ENCODE peak calls at places on chromosome 14, in five cellular contexts. F, E, X, U and Q are unnamed samples.

GRCh38 chr14:68604361-68604730 is 188.5 kb downstream of the ZFP36L1 start:
- DNase-seq in F (peak; percentile 9), U (no peak), X (no peak), E (no peak), Q (no peak)

GRCh38 chr14:74083784-74084276 is 423 bp downstream of the ALDH6A1 start:
- DNase-seq in X (no peak), U (peak; percentile 28), E (no peak), F (no peak), Q (no peak)

GRCh38 chr14:69620211-69620611 is 8.8 kb downstream of the SUSD6 start:
- DNase-seq in U (no peak), F (no peak), E (no peak), X (no peak), Q (no peak)

GRCh38 chr14:89336338-89336737 is 80.7 kb downstream of the FOXN3 start:
- DNase-seq in X (no peak), F (no peak), E (no peak), U (no peak), Q (no peak)

GRCh38 chr14:52013984-52014600 is 24.7 kb downstream of the RTRAF start:
- DNase-seq in E (no peak), X (no peak), U (peak; percentile 69), F (no peak), Q (peak; percentile 54)

GRCh38 chr14:33103966-33104365 is 165.3 kb downstream of the NPAS3 start:
- DNase-seq in E (no peak), X (no peak), F (no peak), U (no peak), Q (no peak)

GRCh38 chr14:47490353-47490752 is 185.1 kb downstream of the MDGA2 start:
- DNase-seq in E (no peak), X (no peak), U (no peak), F (no peak), Q (no peak)

GRCh38 chr14:32366256-32366655 is 37.2 kb downstream of the AKAP6 start:
- DNase-seq in X (no peak), U (no peak), F (no peak), E (no peak), Q (no peak)

GRCh38 chr14:30521899-30522736 is 36.8 kb upstream of the G2E3 start:
- DNase-seq in U (no peak), E (no peak), F (no peak), X (no peak), Q (no peak)

GRCh38 chr14:60862283-60862682 is 118.6 kb downstream of the TRMT5 start:
- DNase-seq in X (peak; percentile 90), E (no peak), F (peak; percentile 72), U (no peak), Q (no peak)

GRCh38 chr14:49594347-49595089 is 4.2 kb upstream of the LRR1 start:
- DNase-seq in E (peak; percentile 33), F (no peak), X (no peak), U (no peak), Q (no peak)

GRCh38 chr14:45526715-45527549 is 273.9 kb upstream of the MIS18BP1 start:
- DNase-seq in X (peak; percentile 49), U (peak; percentile 75), F (no peak), E (peak; percentile 20), Q (peak; percentile 35)

GRCh38 chr14:99792551-99793212 is 531 bp upstream of the EML1 start:
- DNase-seq in X (no peak), F (no peak), U (no peak), E (no peak), Q (peak; percentile 44)

GRCh38 chr14:91453744-91454143 is 36.1 kb upstream of the CCDC88C start:
- DNase-seq in X (peak; percentile 32), U (no peak), E (no peak), F (no peak), Q (no peak)

GRCh38 chr14:71384007-71384605 is 476.8 kb downstream of the PCNX1 start:
- DNase-seq in X (peak; percentile 53), F (no peak), U (no peak), E (no peak), Q (no peak)

GRCh38 chr14:72907327-72907826 is 13.5 kb upstream of the DPF3 start:
- DNase-seq in U (no peak), F (no peak), X (peak; percentile 40), E (no peak), Q (no peak)

GRCh38 chr14:22185191-22185590 is 403.8 kb downstream of the DAD1 start:
- DNase-seq in F (no peak), E (peak; percentile 32), U (no peak), X (no peak), Q (no peak)
- TF ChIP-seq CTCF in F (no peak), E (peak; percentile 50), U (peak; percentile 18), X (no peak), Q (no peak)

DNA sequence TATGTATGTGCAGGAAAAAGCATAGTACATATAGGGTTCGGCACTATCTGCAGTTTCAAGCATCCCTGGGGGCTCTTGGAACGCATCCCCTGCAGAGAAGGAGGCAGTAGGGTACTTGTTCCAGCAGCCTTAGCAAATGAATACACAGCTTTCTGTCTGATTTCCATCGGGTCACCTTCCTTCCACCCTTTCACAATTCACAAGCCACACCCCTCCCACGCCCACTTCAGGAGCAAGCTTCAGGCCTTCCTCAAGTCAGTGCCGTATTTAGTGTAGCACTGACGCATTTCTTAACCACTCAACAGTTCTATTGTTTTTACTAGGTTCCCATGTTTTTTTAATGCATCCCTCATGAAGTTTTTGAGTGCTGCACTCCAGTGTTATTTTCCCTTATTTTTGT is 64.2 kb downstream of the CLMN start:
- DNase-seq in U (peak; percentile 93), F (no peak), X (peak; percentile 86), E (peak; percentile 53), Q (peak; percentile 37)
- H3K4me1 ChIP-seq in U (peaks cover 20% of the 10 kb centered on the region), F (peaks cover 8% of the 10 kb centered on the region), X (peaks cover 30% of the 10 kb centered on the region), E (no peaks in the 10 kb centered on the region), Q (no peaks in the 10 kb centered on the region)

GRCh38 chr14:102076793-102077759 is 9.8 kb downstream of the HSP90AA1 start:
- DNase-seq in X (no peak), E (no peak), F (no peak), U (peak; percentile 47), Q (peak; percentile 11)

GRCh38 chr14:102075155-102075554 is 11.7 kb downstream of the HSP90AA1 start:
- DNase-seq in U (no peak), E (no peak), F (no peak), X (no peak), Q (no peak)

GRCh38 chr14:102078344-102078743 is 8.5 kb downstream of the HSP90AA1 start:
- DNase-seq in F (no peak), E (no peak), U (no peak), X (no peak), Q (peak; percentile 34)

GRCh38 chr14:102071283-102071998 is 15.4 kb downstream of the HSP90AA1 start:
- DNase-seq in F (no peak), E (peak; percentile 71), X (no peak), U (no peak), Q (no peak)

GRCh38 chr14:102074415-102074964 is 12.4 kb downstream of the HSP90AA1 start:
- DNase-seq in U (no peak), F (no peak), E (no peak), X (no peak), Q (no peak)
- TF ChIP-seq CTCF in U (no peak), F (no peak), E (no peak), X (no peak), Q (no peak)

DNA sequence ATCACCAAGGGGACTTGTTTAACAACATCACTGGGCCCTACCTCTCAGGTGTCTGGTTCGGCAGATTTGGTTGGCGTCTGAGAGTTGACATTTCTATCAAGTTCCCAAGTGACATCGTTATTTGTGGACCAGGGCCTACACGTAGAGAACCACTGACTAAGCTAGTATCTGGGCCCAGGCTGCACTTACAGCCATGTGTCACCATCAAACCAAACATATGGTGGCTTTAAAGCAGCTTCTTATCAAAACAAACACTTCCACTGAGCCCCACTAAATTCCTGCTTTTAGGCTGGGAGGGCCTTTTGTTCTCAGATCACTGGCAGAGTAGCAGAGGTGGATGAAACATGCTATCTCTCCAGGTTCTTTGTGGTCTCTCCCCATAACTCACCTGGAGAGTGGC is 220.5 kb downstream of the PELI2 start:
- DNase-seq in E (no peak), F (no peak), X (no peak), U (no peak), Q (no peak)
- H3K4me1 ChIP-seq in E (peaks cover 5% of the 10 kb centered on the region), F (peaks cover 21% of the 10 kb centered on the region), X (peaks cover 17% of the 10 kb centered on the region), U (no peaks in the 10 kb centered on the region), Q (peaks cover 20% of the 10 kb centered on the region)

GRCh38 chr14:58944226-58944769 is 244.2 kb upstream of the DAAM1 start:
- DNase-seq in E (no peak), F (no peak), U (no peak), X (no peak), Q (no peak)

GRCh38 chr14:58950555-58950954 is 237.9 kb upstream of the DAAM1 start:
- DNase-seq in U (no peak), E (no peak), X (no peak), F (no peak), Q (no peak)

GRCh38 chr14:58947156-58947555 is 241.3 kb upstream of the DAAM1 start:
- DNase-seq in U (no peak), X (no peak), E (no peak), F (no peak), Q (no peak)

GRCh38 chr14:58944957-58945356 is 243.5 kb upstream of the DAAM1 start:
- DNase-seq in F (no peak), E (no peak), X (no peak), U (no peak), Q (no peak)

GRCh38 chr14:58947816-58948440 is 240.5 kb upstream of the DAAM1 start:
- DNase-seq in F (no peak), U (peak; percentile 55), X (no peak), E (no peak), Q (no peak)
- TF ChIP-seq CTCF in F (no peak), U (peak; percentile 59), X (no peak), E (peak; percentile 30), Q (no peak)

DNA sequence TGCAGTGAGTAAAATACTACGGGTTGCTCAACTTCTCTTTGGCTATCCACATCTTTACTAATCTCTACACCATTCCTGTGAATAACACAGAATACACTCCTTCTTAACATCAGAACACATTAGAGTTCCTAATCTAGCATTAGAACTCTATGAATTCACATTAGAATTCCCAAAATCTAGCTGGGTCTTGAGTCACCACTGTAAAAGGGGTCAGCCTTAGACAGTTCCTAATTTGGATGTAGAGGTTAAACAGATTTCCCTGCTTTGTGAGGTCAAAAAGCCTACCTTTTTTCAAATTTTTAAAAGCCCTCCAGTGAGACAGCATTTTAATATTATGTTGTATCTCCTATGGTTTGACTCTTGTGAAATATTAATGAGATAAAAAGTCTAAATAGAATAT is 7.4 kb downstream of the HNRNPC start:
- DNase-seq in F (no peak), X (no peak), U (no peak), E (no peak), Q (no peak)
- H3K4me1 ChIP-seq in F (peaks cover 86% of the 10 kb centered on the region), X (peaks cover 75% of the 10 kb centered on the region), U (peaks cover 2% of the 10 kb centered on the region), E (peaks cover 39% of the 10 kb centered on the region), Q (peaks cover 94% of the 10 kb centered on the region)

DNA sequence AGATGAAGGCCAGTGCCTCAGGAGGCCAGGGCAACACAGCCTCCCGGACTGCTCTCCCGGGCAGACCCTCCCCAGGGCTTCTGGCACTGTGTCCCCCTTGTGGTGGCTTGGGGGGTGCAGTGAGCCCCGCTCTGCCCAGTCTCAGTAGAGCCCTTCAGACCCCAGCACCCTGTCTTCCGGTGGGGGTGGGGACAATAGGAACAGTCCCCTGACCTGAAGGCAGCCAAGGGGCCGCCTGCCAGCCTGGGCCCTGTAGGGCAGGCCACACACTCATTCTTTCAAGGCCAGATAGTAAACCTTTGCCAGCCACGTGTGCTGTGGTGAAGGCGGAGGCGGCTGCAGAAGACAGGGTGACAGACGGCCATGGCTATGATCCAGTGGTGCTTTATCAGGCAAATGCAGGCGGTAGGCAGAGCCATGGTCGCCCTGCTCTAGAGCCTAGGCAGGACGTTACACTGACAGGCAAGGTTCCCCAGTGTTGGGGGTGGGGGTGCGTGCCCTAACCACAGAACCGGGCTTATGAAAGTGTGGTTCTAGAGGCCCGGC is 15.0 kb downstream of the ZFYVE21 start:
- DNase-seq in U (no peak), X (peak; percentile 74), F (peak; percentile 77), E (no peak), Q (peak; percentile 80)
- TF ChIP-seq CTCF in U (peak; percentile 22), X (no peak), F (no peak), E (no peak), Q (no peak)